ENCODE peak calls at places on chromosomes 3 and 15, in five cellular contexts. I is B cell; J is stimulated activated CD4-positive, alpha-beta T cell treated with anti-CD3 and anti-CD28 coated beads, Interleukin-4, amount 100 ng/mL, for 4 hours; D is IMR-90; L is NCI-H460. W is an unnamed sample.

GRCh38 chr3:123046262-123046873 is 18.8 kb upstream of the SEMA5B start:
- DNase-seq in D (no peak), L (no peak), I (no peak), J (no peak), W (no peak)

GRCh38 chr3:52742418-52743041 is 28.2 kb downstream of the NEK4 start:
- DNase-seq in L (peak), I (peak), D (peak), J (no peak), W (peak)

GRCh38 chr3:111538687-111539086 is 3.3 kb upstream of the CD96 start:
- DNase-seq in I (no peak), D (peak), J (no peak), L (no peak), W (no peak)

GRCh38 chr3:189613122-189613521 is 18.1 kb upstream of the TP63 start:
- DNase-seq in D (no peak), L (no peak), I (no peak), J (no peak), W (no peak)

GRCh38 chr15:83657549-83657948 is 3.6 kb downstream of the ADAMTSL3 start:
- DNase-seq in L (no peak), J (no peak), I (no peak), D (no peak), W (peak)

GRCh38 chr3:52532838-52533622 is 627 bp downstream of the NT5DC2 start:
- DNase-seq in I (peak), L (no peak), J (peak), D (no peak), W (no peak)

GRCh38 chr3:177262396-177262795 is 65.1 kb upstream of the TBL1XR1 start:
- DNase-seq in J (no peak), L (no peak), I (no peak), D (peak), W (no peak)

GRCh38 chr3:177810162-177810623 is 612.9 kb upstream of the TBL1XR1 start:
- DNase-seq in J (no peak), I (no peak), L (peak), D (peak), W (no peak)

GRCh38 chr3:184368804-184369183 is 7.3 kb downstream of the POLR2H start:
- DNase-seq in I (no peak), J (no peak), D (peak), L (no peak), W (no peak)

GRCh38 chr3:111989061-111989678 is 9.6 kb upstream of the TAGLN3 start:
- DNase-seq in I (no peak), D (peak), J (no peak), L (peak), W (peak)

GRCh38 chr15:26129852-26130251 is 266.7 kb upstream of the ATP10A start:
- DNase-seq in J (no peak), L (no peak), D (no peak), I (no peak), W (no peak)

GRCh38 chr3:184117649-184118048 is 17.5 kb upstream of the EIF2B5 start:
- DNase-seq in J (no peak), L (no peak), D (no peak), I (no peak), W (no peak)

GRCh38 chr3:161977063-161977462 is 480.5 kb downstream of the OTOL1 start:
- DNase-seq in L (no peak), D (peak), I (no peak), J (no peak), W (no peak)

GRCh38 chr15:47244361-47244760 is 472.9 kb upstream of the SEMA6D start:
- DNase-seq in I (no peak), L (no peak), D (no peak), J (no peak), W (no peak)

GRCh38 chr3:24494616-24495333 is at the start of gene THRB:
- DNase-seq in J (no peak), I (peak), D (no peak), L (peak), W (peak)

GRCh38 chr3:88626426-88627120 is 476.8 kb downstream of the C3orf38 start:
- DNase-seq in J (no peak), L (no peak), I (no peak), D (no peak), W (no peak)

GRCh38 chr15:75671684-75672083 is 24.0 kb downstream of the SNX33 start:
- DNase-seq in I (no peak), D (no peak), L (no peak), J (no peak), W (no peak)

GRCh38 chr3:69324362-69325025 is 61.4 kb downstream of the FRMD4B start:
- DNase-seq in I (no peak), J (no peak), L (peak), D (no peak), W (no peak)

GRCh38 chr15:68391084-68391483 is 40.9 kb downstream of the ITGA11 start:
- DNase-seq in J (no peak), L (no peak), D (no peak), I (no peak), W (no peak)